ENCODE peak calls at places on chromosomes 5 and 9, in ten cellular contexts. U is heart right ventricle, Y is fibroblast of mammary gland, V is B cell, L is kidney, S is A549, N is lower lobe of right lung, O is mesothelial cell of epicardium, C is astrocyte, B is Calu3. P is an unnamed sample.

GRCh38 chr5:128082551-128083032 is 974 bp upstream of the SLC12A2 start:
- DNase-seq in N (no peak), C (no peak), V (no peak), O (no peak), B (no peak), S (no peak), L (no peak), Y (no peak), U (no peak), P (no peak)

GRCh38 chr9:86487222-86487841 is 133.1 kb upstream of the TUT7 start:
- DNase-seq in V (peak; percentile 6), U (no peak), C (peak; percentile 36), O (no peak), B (no peak), L (no peak), N (no peak), S (peak; percentile 55), Y (peak; percentile 80), P (peak; percentile 90)

GRCh38 chr9:34426340-34427074 is 31.9 kb downstream of the FAM219A start:
- DNase-seq in O (no peak), L (no peak), V (no peak), C (no peak), S (no peak), Y (no peak), N (no peak), U (no peak), B (no peak), P (no peak)

GRCh38 chr5:62306494-62307363 is 723 bp downstream of the KIF2A start:
- DNase-seq in C (peak; percentile 34), U (peak; percentile 32), N (peak; percentile 59), L (peak; percentile 81), B (peak; percentile 42), V (peak; percentile 65), Y (peak; percentile 33), S (peak; percentile 47), O (peak; percentile 71), P (peak; percentile 34)

GRCh38 chr9:4985376-4986266 is 549 bp downstream of the JAK2 start:
- DNase-seq in N (peak; percentile 57), Y (peak; percentile 60), C (peak; percentile 45), U (peak; percentile 35), L (peak; percentile 68), V (peak; percentile 41), S (peak; percentile 48), B (peak; percentile 5), O (peak; percentile 53), P (peak; percentile 47)

GRCh38 chr5:132782101-132782500 is 5.1 kb upstream of the SEPTIN8 start:
- DNase-seq in N (no peak), B (no peak), L (no peak), C (peak; percentile 65), Y (peak; percentile 55), V (no peak), U (no peak), S (no peak), O (no peak), P (peak; percentile 38)

GRCh38 chr5:135999396-136000139 is 29.2 kb upstream of the TGFBI start:
- DNase-seq in O (no peak), V (no peak), S (peak; percentile 55), B (peak; percentile 23), U (no peak), Y (peak; percentile 88), N (no peak), L (no peak), C (peak; percentile 96), P (peak; percentile 69)

GRCh38 chr9:4739587-4740372 is 1.2 kb downstream of the AK3 start:
- DNase-seq in O (no peak), Y (peak; percentile 39), U (no peak), B (no peak), V (no peak), S (no peak), C (no peak), N (no peak), L (no peak), P (peak; percentile 54)

GRCh38 chr9:8719833-8720486 is 920.4 kb upstream of the DMAC1 start:
- DNase-seq in O (no peak), S (no peak), L (no peak), Y (no peak), B (no peak), C (no peak), N (no peak), V (no peak), U (no peak), P (no peak)

GRCh38 chr5:75021229-75021628 is 31.1 kb downstream of the GCNT4 start:
- DNase-seq in L (no peak), N (no peak), Y (no peak), S (no peak), U (no peak), B (no peak), C (no peak), O (no peak), V (no peak), P (no peak)

GRCh38 chr5:78633710-78634109 is 14.9 kb downstream of the LHFPL2 start:
- DNase-seq in B (no peak), U (no peak), Y (peak; percentile 65), C (peak; percentile 76), V (no peak), S (no peak), O (no peak), N (no peak), L (no peak), P (peak; percentile 52)

GRCh38 chr9:20043035-20043434 is 254.2 kb upstream of the SLC24A2 start:
- DNase-seq in L (no peak), C (no peak), O (no peak), S (no peak), V (no peak), Y (no peak), U (no peak), B (no peak), N (no peak), P (no peak)

GRCh38 chr9:94014066-94014654 is 59.0 kb upstream of the BARX1 start:
- DNase-seq in C (peak; percentile 20), Y (peak; percentile 63), N (no peak), O (no peak), U (no peak), V (peak; percentile 11), S (peak; percentile 39), L (no peak), B (no peak), P (peak; percentile 64)

DNA sequence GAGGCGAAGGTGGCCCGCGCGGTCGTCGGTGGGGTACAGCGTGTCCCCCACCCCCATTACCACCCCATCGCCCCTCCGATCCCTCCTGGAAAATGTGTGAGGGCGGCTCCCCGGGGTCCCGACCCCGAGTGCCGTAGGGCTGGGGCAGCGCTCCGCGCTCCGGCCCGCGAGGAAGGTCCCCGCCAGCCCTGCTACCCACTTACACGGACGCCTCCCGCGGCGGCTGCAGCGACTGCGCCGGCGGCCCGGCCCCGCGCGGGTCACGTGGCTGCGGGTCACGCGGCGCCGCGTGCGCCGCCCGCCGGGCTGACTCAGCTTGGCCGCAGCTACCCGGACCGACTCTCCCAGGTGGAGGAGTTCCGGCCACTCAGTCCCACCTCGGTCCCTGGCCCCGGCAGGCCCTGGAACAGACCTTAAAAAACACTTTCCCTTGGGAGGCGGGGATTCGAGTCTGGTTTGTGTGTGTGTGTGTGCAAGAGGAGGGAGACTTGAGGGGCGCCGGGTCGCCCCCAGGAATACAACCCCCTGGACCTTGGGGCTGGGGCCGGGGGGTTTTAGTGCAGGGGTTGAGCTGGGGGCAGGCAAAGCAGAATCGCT is at the start of gene GNPDA1:
- DNase-seq in B (peak; percentile 89), Y (peak; percentile 77), N (peak; percentile 90), U (peak; percentile 82), S (peak; percentile 70), V (peak; percentile 86), O (peak; percentile 76), L (peak; percentile 94), C (peak; percentile 35), P (peak; percentile 75)
- TF ChIP-seq CTCF in B (no peak), Y (no peak), N (no peak), U (peak; percentile 38), S (no peak), V (no peak), O (no peak), L (peak; percentile 2), C (no peak), P (no peak)

GRCh38 chr9:1869843-1870242 is 145.3 kb upstream of the SMARCA2 start:
- DNase-seq in S (peak; percentile 29), Y (peak; percentile 12), O (no peak), N (no peak), L (no peak), U (peak; percentile 6), C (no peak), B (peak; percentile 45), V (peak; percentile 29), P (peak; percentile 1)
- TF ChIP-seq CTCF in S (peak; percentile 25), Y (peak; percentile 36), O (peak; percentile 32), N (peak; percentile 51), L (peak; percentile 36), U (peak; percentile 33), C (no peak), B (peak; percentile 21), V (peak; percentile 61), P (peak; percentile 31)

DNA sequence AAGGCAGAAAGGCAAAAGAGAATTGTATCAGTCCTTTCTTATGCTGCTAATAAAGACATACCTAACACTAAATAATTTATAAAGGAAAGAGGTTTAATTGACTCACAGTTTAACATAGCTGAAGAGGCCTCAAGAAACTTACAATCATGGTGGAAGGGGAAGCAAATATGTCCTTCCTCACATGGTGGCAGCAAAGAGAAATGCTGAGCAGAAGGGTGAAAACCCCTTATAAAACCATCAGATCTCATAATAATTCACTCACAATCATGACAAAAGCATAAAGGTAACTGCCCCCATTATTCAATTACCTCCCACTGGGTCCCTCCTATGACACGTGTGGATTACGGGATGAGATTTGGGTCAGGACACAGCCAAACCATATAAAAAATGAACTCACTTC is 312.5 kb upstream of the PTGER4 start:
- DNase-seq in U (no peak), Y (peak; percentile 17), N (no peak), V (no peak), S (no peak), B (no peak), L (no peak), O (no peak), C (no peak), P (peak; percentile 24)
- TF ChIP-seq CTCF in U (no peak), Y (peak; percentile 17), N (peak; percentile 14), V (no peak), S (no peak), B (no peak), L (no peak), O (no peak), C (no peak), P (peak; percentile 8)

DNA sequence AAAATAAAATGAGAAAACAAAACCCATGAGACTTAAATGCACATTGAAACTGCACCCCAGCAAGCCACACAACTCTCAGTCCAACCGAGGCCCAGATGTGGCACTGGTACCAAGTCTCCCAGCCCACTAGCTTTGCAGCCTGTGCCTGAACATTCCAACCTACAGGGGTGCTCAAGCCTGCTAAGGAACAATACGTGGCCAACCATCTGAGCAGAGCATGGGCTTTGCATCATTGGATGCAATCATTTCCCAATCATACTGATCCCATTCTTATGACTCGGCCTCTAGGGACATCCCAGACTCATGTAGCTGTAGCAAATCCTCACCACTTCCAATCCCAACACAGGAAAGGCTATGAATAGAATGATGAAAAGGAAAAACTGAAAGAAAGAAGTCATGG is 297.2 kb downstream of the SPOCK1 start:
- DNase-seq in V (no peak), O (no peak), N (no peak), U (no peak), Y (peak; percentile 99), L (no peak), C (peak; percentile 50), B (no peak), S (peak; percentile 31), P (peak; percentile 97)
- TF ChIP-seq CTCF in V (no peak), O (no peak), N (no peak), U (peak; percentile 12), Y (peak; percentile 92), L (no peak), C (no peak), B (no peak), S (no peak), P (peak; percentile 84)

P was measured in fibroblast of the aortic adventitia.